ENCODE peak calls at places on chromosomes 2 and 18, in six cellular contexts. Q is Peyer's patch, B is heart left ventricle, I is upper lobe of left lung, C is spleen, K is A549. F is an unnamed sample.

GRCh38 chr2:30412392-30413321 is 34.4 kb upstream of the LCLAT1 start:
- DNase-seq in Q (peak; percentile 52), B (peak; percentile 91), I (no peak), C (no peak), K (no peak), F (no peak)

GRCh38 chr2:25373269-25373981 is 31.7 kb upstream of the DNMT3A start:
- DNase-seq in Q (peak; percentile 54), B (no peak), I (peak; percentile 86), C (peak; percentile 70), K (no peak), F (no peak)

GRCh38 chr2:75021672-75022071 is 63.2 kb downstream of the POLE4 start:
- DNase-seq in Q (no peak), B (no peak), I (no peak), C (no peak), K (no peak), F (no peak)

GRCh38 chr2:24048662-24049484 is 668 bp upstream of the FKBP1B start:
- DNase-seq in Q (peak; percentile 40), B (no peak), I (no peak), C (no peak), K (no peak), F (no peak)

GRCh38 chr2:141015339-141016047 is 1115.3 kb downstream of the LRP1B start:
- DNase-seq in Q (no peak), B (peak; percentile 46), I (no peak), C (no peak), K (no peak), F (no peak)

GRCh38 chr2:164622338-164623106 is 1.2 kb upstream of the GRB14 start:
- DNase-seq in Q (no peak), B (no peak), I (no peak), C (no peak), K (no peak), F (no peak)

GRCh38 chr2:44093970-44094369 is 74.7 kb upstream of the PPM1B start:
- DNase-seq in Q (no peak), B (no peak), I (no peak), C (no peak), K (no peak), F (no peak)

GRCh38 chr2:85132392-85132791 is 800 bp upstream of the TCF7L1 start:
- DNase-seq in Q (no peak), B (no peak), I (peak; percentile 71), C (no peak), K (peak; percentile 20), F (no peak)

GRCh38 chr2:84906108-84906899 is 848 bp downstream of the TMSB10 start:
- DNase-seq in Q (peak; percentile 84), B (no peak), I (peak; percentile 89), C (peak; percentile 93), K (peak; percentile 29), F (no peak)

GRCh38 chr18:7892556-7892955 is 325.4 kb downstream of the PTPRM start:
- DNase-seq in Q (no peak), B (no peak), I (no peak), C (no peak), K (no peak), F (no peak)

GRCh38 chr2:207334631-207335371 is 169.1 kb upstream of the KLF7 start:
- DNase-seq in Q (peak; percentile 57), B (peak; percentile 77), I (no peak), C (no peak), K (peak; percentile 88), F (peak; percentile 51)

GRCh38 chr18:77139619-77140018 is 7.0 kb upstream of the MBP start:
- DNase-seq in Q (no peak), B (no peak), I (no peak), C (no peak), K (no peak), F (no peak)

GRCh38 chr2:159069229-159069628 is 100.8 kb downstream of the TANC1 start:
- DNase-seq in Q (no peak), B (no peak), I (no peak), C (no peak), K (no peak), F (no peak)

GRCh38 chr2:159065891-159066290 is 97.5 kb downstream of the TANC1 start:
- DNase-seq in Q (no peak), B (no peak), I (no peak), C (no peak), K (no peak), F (no peak)

GRCh38 chr2:159064446-159065301 is 96.2 kb downstream of the TANC1 start:
- DNase-seq in Q (no peak), B (no peak), I (no peak), C (no peak), K (no peak), F (no peak)

GRCh38 chr2:159065313-159065712 is 96.9 kb downstream of the TANC1 start:
- DNase-seq in Q (no peak), B (no peak), I (no peak), C (no peak), K (no peak), F (no peak)

DNA sequence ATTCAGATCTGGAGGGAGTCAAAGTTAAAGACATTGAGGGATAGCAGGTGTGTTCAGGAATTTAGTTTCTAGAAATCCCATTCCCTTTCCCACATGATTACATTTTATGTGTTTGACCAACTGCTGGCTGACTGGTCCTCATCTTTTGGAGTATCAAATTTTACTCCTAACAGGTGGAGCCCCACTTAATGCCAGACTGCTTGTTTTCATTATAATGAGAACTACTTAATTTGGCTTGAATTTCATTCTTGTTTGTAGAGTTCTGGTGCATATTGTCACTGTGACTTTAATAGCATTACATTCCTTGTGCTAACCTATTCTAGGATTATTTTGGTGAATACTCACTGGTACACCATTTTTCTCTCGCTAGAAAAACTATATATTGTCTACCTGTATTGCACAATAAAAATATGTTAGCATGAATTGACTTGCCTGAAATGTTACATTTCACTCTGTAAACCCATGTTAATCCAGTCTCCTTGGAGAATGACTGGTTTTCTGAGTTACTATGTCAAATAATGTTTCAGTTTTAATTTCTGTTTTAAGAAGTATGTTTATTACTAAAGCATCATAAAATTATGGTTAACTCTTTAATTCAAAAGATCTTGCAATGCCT is 98.2 kb downstream of the TANC1 start:
- DNase-seq in Q (no peak), B (no peak), I (no peak), C (no peak), K (no peak), F (no peak)
- TF ChIP-seq CTCF in Q (no peak), B (no peak), I (no peak), C (no peak), K (no peak), F (no peak)

GRCh38 chr2:67340118-67341011 is 56.8 kb upstream of the ETAA1 start:
- DNase-seq in Q (no peak), B (peak; percentile 10), I (no peak), C (no peak), K (no peak), F (no peak)
- TF ChIP-seq POLR2A in Q (no peak), B (no peak), I (no peak), C (no peak), K (no peak), F (no peak)

GRCh38 chr18:59383831-59384230 is 24.8 kb upstream of the LMAN1 start:
- DNase-seq in Q (no peak), B (no peak), I (no peak), C (no peak), K (no peak), F (no peak)

GRCh38 chr18:59379772-59380530 is 20.9 kb upstream of the LMAN1 start:
- DNase-seq in Q (no peak), B (no peak), I (no peak), C (no peak), K (no peak), F (no peak)

GRCh38 chr18:59381949-59382348 is 22.9 kb upstream of the LMAN1 start:
- DNase-seq in Q (no peak), B (no peak), I (no peak), C (no peak), K (no peak), F (no peak)

GRCh38 chr18:59380706-59381105 is 21.6 kb upstream of the LMAN1 start:
- DNase-seq in Q (no peak), B (no peak), I (no peak), C (no peak), K (no peak), F (no peak)

GRCh38 chr18:59382388-59382787 is 23.3 kb upstream of the LMAN1 start:
- DNase-seq in Q (no peak), B (no peak), I (no peak), C (no peak), K (no peak), F (no peak)
- TF ChIP-seq CTCF in Q (no peak), B (no peak), I (no peak), C (no peak), K (no peak), F (no peak)

DNA sequence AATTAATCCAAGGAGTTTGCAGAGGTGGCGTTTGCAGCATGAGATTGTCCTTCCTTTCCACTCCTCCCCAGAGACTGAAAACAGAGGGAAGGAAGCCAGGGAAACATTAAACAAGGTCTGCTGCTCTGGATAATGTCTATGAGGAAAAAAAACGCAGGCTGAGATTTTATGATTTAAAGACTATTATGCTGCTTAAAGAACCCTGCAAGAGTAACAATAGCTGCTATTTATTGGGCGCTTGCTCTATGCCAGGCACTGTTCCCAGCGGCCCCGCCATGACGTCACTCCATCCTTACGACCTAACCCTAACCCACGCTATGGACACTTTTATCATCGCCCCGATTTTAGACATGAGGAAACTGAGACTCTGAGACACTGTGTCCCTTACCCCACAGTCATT is 222.4 kb downstream of the BCL2 start:
- DNase-seq in Q (no peak), B (no peak), I (no peak), C (no peak), K (no peak), F (no peak)
- TF ChIP-seq POLR2A in Q (no peak), B (no peak), I (no peak), C (no peak), K (no peak), F (no peak)

GRCh38 chr18:23503038-23503966 is at the start of gene RMC1:
- DNase-seq in Q (peak; percentile 98), B (peak; percentile 98), I (peak; percentile 100), C (peak; percentile 100), K (peak; percentile 92), F (peak; percentile 93)
- TF ChIP-seq CTCF in Q (no peak), B (peak; percentile 8), I (no peak), C (no peak), K (no peak), F (no peak)

DNA sequence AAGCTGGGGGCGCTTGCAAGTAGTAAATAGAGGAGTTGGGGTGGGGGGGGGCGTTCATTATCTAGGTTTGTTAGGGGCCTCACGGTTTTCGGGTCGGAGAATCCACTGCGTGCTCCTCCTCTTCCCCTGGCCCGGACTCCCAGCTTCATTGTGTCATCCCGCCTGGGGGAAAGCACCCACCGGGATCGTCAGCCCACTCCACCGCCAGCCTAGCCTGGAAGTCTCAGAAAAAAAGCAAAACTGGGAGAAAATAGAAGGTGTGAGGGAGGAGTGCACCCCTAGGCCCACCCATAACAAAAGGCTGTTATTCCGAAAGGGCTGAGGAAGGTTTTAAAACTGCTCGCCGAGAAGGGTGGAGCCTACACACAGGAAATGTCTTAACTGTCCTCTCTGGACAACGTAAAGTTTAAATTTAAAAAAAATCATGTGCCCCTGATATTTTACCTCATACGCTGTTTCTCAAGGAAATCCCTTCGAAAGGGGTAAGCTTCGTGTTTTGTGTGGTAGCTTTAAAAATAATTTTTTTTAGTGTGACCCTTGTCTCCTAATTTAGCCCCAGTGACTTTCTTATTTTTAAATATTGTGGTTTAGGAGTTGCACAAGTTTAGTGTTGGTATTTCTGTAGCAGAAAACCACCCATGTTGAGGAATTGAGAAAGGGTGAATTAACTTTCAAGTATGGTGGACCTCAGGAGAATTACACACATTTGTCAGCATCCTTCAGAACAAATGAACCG is 104.2 kb downstream of the SPTBN1 start:
- DNase-seq in Q (peak; percentile 83), B (no peak), I (no peak), C (peak; percentile 82), K (peak; percentile 64), F (peak; percentile 50)
- TF ChIP-seq POLR2A in Q (no peak), B (no peak), I (no peak), C (no peak), K (no peak), F (no peak)